ENCODE peak calls at places on chromosomes 16 and 17, in five cellular contexts. P is IMR-90, T is adrenal gland, K is heart left ventricle, J is GM12878. X is an unnamed sample.

GRCh38 chr17:28142355-28142754 is 99.9 kb downstream of the NLK start:
- DNase-seq in K (no peak), P (no peak), T (no peak), J (no peak), X (no peak)

GRCh38 chr17:14575349-14575966 is 274.6 kb downstream of the HS3ST3B1 start:
- DNase-seq in T (no peak), J (no peak), P (peak; percentile 25), K (no peak), X (no peak)

GRCh38 chr17:81924557-81925532 is 2.7 kb downstream of the MAFG start:
- DNase-seq in P (no peak), K (no peak), T (peak; percentile 23), J (no peak), X (peak; percentile 74)

GRCh38 chr17:70119961-70120360 is 44.9 kb downstream of the KCNJ16 start:
- DNase-seq in P (no peak), K (no peak), J (no peak), T (no peak), X (no peak)

GRCh38 chr16:27928542-27928941 is 135.0 kb downstream of the GSG1L start:
- DNase-seq in J (no peak), T (no peak), P (no peak), K (no peak), X (no peak)

GRCh38 chr16:1001096-1001495 is 19.5 kb downstream of the SOX8 start:
- DNase-seq in P (no peak), T (no peak), J (no peak), K (no peak), X (no peak)

GRCh38 chr16:17555176-17555575 is 84.4 kb upstream of the XYLT1 start:
- DNase-seq in P (peak; percentile 83), K (no peak), T (no peak), J (no peak), X (no peak)

GRCh38 chr16:85752511-85753420 is 1.9 kb upstream of the C16orf74 start:
- DNase-seq in K (no peak), J (no peak), P (peak; percentile 62), T (no peak), X (peak; percentile 64)

GRCh38 chr16:2769100-2769529 is 8.0 kb downstream of the ELOB start:
- DNase-seq in K (peak; percentile 42), J (no peak), P (no peak), T (no peak), X (no peak)

GRCh38 chr17:19645608-19646250 is 2.8 kb upstream of the ALDH3A2 start:
- DNase-seq in T (peak; percentile 63), J (no peak), P (no peak), K (no peak), X (peak; percentile 30)

GRCh38 chr16:79599837-79600635 is 501 bp downstream of the MAF start:
- DNase-seq in P (no peak), T (peak; percentile 59), J (no peak), K (peak; percentile 82), X (peak; percentile 75)

GRCh38 chr16:57283214-57283955 is 1.1 kb downstream of the PLLP start:
- DNase-seq in J (no peak), T (no peak), P (no peak), K (peak; percentile 46), X (peak; percentile 76)

GRCh38 chr17:49471769-49472168 is 23.3 kb upstream of the NGFR start:
- DNase-seq in P (no peak), J (no peak), T (no peak), K (no peak), X (no peak)

GRCh38 chr16:30724641-30725464 is 23.4 kb upstream of the PHKG2 start:
- DNase-seq in J (no peak), P (no peak), T (peak; percentile 90), K (peak; percentile 72), X (peak; percentile 68)

GRCh38 chr17:40069751-40070643 is 7.2 kb downstream of the THRA start:
- DNase-seq in K (peak; percentile 48), P (peak; percentile 46), J (no peak), T (peak; percentile 54), X (peak; percentile 73)

GRCh38 chr16:83738926-83739503 is 68.8 kb upstream of the HSBP1 start:
- DNase-seq in T (no peak), J (no peak), P (peak; percentile 31), K (no peak), X (no peak)

GRCh38 chr17:19331134-19331533 is 31.4 kb downstream of the B9D1 start:
- DNase-seq in K (no peak), P (peak; percentile 92), J (no peak), T (no peak), X (no peak)

GRCh38 chr17:55845385-55845784 is 94.5 kb downstream of the PCTP start:
- DNase-seq in T (peak; percentile 13), K (peak; percentile 69), J (no peak), P (peak; percentile 20), X (peak; percentile 63)

GRCh38 chr16:24829153-24829552 is 16.6 kb upstream of the SLC5A11 start:
- DNase-seq in P (no peak), K (no peak), T (no peak), J (no peak), X (no peak)

GRCh38 chr16:4261557-4262172 is 11.2 kb downstream of the TFAP4 start:
- DNase-seq in K (no peak), J (no peak), T (peak; percentile 56), P (peak; percentile 16), X (no peak)

GRCh38 chr16:35146031-35146710 is 1686.8 kb downstream of the TP53TG3F start:
- DNase-seq in P (no peak), J (no peak), T (no peak), K (no peak), X (no peak)

GRCh38 chr17:63549289-63549945 is 860 bp upstream of the DCAF7 start:
- DNase-seq in K (no peak), T (no peak), P (no peak), J (no peak), X (peak; percentile 31)

GRCh38 chr16:48256579-48257177 is 9.3 kb upstream of the ABCC11 start:
- DNase-seq in T (no peak), J (no peak), P (no peak), K (no peak), X (no peak)

GRCh38 chr17:29590979-29591736 is 1.7 kb upstream of the GIT1 start:
- DNase-seq in K (peak; percentile 74), P (peak; percentile 45), T (peak; percentile 57), J (no peak), X (peak; percentile 53)

GRCh38 chr16:27852116-27852515 is 211.4 kb downstream of the GSG1L start:
- DNase-seq in P (no peak), J (no peak), K (no peak), T (no peak), X (no peak)

GRCh38 chr17:66983414-66984021 is 19.0 kb downstream of the CACNG4 start:
- DNase-seq in P (no peak), K (peak; percentile 42), T (no peak), J (no peak), X (no peak)

GRCh38 chr17:83155128-83156081 is 76.0 kb downstream of the METRNL start:
- DNase-seq in J (no peak), P (peak; percentile 44), K (no peak), T (peak; percentile 25), X (no peak)

GRCh38 chr16:31451681-31452351 is 7.5 kb upstream of the ARMC5 start:
- DNase-seq in K (no peak), T (peak; percentile 84), P (peak; percentile 80), J (no peak), X (no peak)

GRCh38 chr16:87744750-87745514 is 20.9 kb downstream of the KLHDC4 start:
- DNase-seq in P (no peak), K (no peak), T (no peak), J (no peak), X (peak; percentile 69)

GRCh38 chr16:67667434-67667816 is 811 bp downstream of the C16orf86 start:
- DNase-seq in K (no peak), T (no peak), P (no peak), J (no peak), X (no peak)

GRCh38 chr17:17751489-17751995 is 70.3 kb downstream of the RAI1 start:
- DNase-seq in T (peak; percentile 43), J (no peak), P (no peak), K (no peak), X (peak; percentile 25)

DNA sequence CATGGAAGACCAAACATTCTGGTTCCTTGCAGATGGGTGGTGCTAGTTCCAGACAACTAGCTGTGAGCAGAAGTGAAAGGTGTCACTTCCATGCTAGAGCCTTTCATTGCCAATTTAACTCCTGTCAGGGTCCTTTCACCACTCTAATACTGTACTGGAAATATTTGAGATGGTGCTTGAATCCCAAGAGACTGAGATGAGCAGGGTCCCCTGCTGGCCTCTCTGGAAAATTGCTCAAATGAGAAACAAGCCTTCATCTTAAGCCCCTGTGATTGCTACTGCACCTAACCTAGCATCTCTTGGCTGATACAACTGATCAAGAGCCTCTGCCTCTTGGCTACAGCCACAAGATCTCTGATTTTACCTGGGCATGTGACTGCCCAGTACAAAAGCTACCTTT is 7.4 kb upstream of the VAC14 start:
- DNase-seq in T (no peak), P (no peak), K (no peak), J (no peak), X (no peak)
- TF ChIP-seq CTCF in T (no peak), P (no peak), K (no peak), J (peak; percentile 27), X (no peak)

DNA sequence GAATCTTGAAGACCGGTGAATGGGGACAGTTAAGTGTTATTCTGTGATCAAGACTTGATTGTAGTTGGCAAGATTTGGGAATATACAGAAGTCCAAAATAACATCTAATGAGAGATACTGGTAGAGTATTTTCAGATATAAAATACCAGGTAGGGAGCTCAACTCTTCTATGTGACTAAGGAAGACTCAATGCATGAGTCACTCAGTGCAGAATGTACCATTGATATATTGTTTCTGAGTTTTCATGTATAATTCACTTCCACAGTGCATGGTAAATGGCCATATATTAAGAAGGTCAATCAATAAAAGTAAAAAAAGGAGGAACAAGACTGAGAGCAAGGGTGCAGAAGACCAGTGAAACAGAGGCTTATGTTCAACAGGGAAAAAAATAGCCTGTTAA is 1388.0 kb downstream of the CDH8 start:
- DNase-seq in J (no peak), P (no peak), T (no peak), K (no peak), X (no peak)
- H3K27ac ChIP-seq in J (no peak overlapping the region), P (no peak overlapping the region), T (no peak overlapping the region), K (no peak overlapping the region), X (no peak overlapping the region)

DNA sequence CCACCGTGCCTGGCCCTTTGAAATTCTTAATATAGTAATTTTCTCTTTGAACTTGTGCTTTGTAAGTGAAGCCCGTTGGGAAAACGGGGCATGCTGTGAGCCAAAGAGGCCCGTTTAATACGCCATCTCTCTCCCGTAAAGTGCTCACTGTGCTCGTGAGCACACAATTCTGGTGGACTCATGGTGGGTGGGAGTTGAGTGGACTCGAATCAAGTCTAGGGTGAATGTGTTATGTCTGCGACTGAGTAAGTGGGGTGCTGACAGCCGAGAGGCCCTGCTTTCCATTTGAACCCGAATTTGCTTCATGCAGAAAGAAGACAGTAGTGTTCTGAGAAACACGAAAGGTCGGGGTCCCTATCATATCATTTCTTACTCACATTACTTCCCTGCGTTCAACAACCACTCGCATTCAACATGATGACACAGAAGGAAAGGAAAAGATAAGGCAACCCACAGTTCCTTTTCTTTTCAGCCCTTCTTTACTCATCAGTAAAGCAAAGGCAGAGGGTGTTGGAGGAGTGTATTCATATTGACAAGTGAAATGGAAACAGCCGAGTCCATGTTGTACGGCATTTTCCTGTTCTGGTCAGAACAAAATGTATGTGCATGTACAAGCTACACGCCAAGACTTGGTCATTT is 4.8 kb upstream of the ATP2A3 start:
- DNase-seq in K (no peak), T (no peak), J (no peak), P (no peak), X (no peak)
- TF ChIP-seq POLR2A in K (no peak), T (no peak), J (no peak), P (no peak), X (no peak)

DNA sequence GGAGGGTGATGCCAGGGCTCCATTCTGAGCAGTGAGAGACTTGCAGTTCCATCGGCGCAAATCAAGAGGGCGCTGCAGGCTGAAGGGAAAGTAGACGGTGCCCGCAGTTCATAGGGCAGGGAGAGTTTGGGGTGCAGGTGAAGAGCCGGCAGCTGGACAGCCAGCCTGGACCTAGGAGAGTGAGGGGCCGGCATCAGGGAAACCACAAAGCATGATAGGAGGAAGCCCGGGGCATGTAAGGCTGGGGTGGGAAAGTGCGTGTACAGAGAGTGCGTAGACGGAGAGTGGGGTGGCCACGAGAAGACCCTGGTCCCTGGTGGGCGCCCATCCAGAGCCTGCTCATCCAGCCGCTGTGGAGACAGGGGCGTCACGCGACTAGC is 101.1 kb upstream of the CHMP6 start:
- DNase-seq in J (no peak), T (no peak), K (peak; percentile 33), P (no peak), X (no peak)
- TF ChIP-seq CTCF in J (no peak), T (no peak), K (no peak), P (peak; percentile 2), X (no peak)

X was measured in Peyer's patch.